ENCODE peak calls at places on chromosomes 7 and 10, in ten cellular contexts. O is NCI-H1436, G is ACHN, U is HCEC 1CT, Z is PC-3, C is NB4, E is neural crest cell, J is endodermal cell, Y is AG09309, K is H54. H is an unnamed sample.
A peak's percentile ranks its signal among the peaks of the same experiment; 100 is the strongest.

GRCh38 chr7:142420554-142421362 is 162.9 kb upstream of the PRSS58 start:
- DNase-seq in O (no peak), G (peak; percentile 39), U (peak; percentile 50), Z (peak; percentile 70), C (peak; percentile 60), E (no peak), J (peak; percentile 74), Y (no peak), K (peak; percentile 35), H (no peak)

GRCh38 chr10:94129393-94130130 is 135.8 kb downstream of the PLCE1 start:
- DNase-seq in O (no peak), G (peak; percentile 17), U (peak; percentile 68), Z (peak; percentile 17), C (no peak), E (no peak), J (no peak), Y (peak; percentile 65), K (peak; percentile 71), H (peak; percentile 42)

GRCh38 chr7:28539289-28539981 is 127.1 kb downstream of the CREB5 start:
- DNase-seq in O (no peak), G (no peak), U (no peak), Z (no peak), C (no peak), E (no peak), J (no peak), Y (no peak), K (no peak), H (no peak)

GRCh38 chr7:129778770-129779601 is 167.5 kb downstream of the NRF1 start:
- DNase-seq in O (no peak), G (peak; percentile 32), U (no peak), Z (peak; percentile 22), C (no peak), E (no peak), J (peak; percentile 77), Y (no peak), K (no peak), H (no peak)

GRCh38 chr7:144713850-144714249 is 122.0 kb downstream of the TPK1 start:
- DNase-seq in O (no peak), G (no peak), U (no peak), Z (no peak), C (no peak), E (no peak), J (no peak), Y (no peak), K (peak; percentile 5), H (no peak)

GRCh38 chr7:28330384-28331070 is 81.8 kb upstream of the CREB5 start:
- DNase-seq in O (no peak), G (no peak), U (peak; percentile 20), Z (no peak), C (no peak), E (no peak), J (no peak), Y (no peak), K (no peak), H (no peak)

GRCh38 chr10:101134299-101135127 is 3.4 kb downstream of the TLX1 start:
- DNase-seq in O (no peak), G (no peak), U (no peak), Z (no peak), C (no peak), E (no peak), J (peak; percentile 71), Y (no peak), K (no peak), H (no peak)

GRCh38 chr7:135597181-135597925 is 39.6 kb downstream of the NUP205 start:
- DNase-seq in O (no peak), G (no peak), U (no peak), Z (no peak), C (no peak), E (no peak), J (no peak), Y (no peak), K (no peak), H (no peak)

GRCh38 chr7:105796365-105796764 is 80.0 kb downstream of the ATXN7L1 start:
- DNase-seq in O (no peak), G (no peak), U (peak; percentile 56), Z (no peak), C (no peak), E (no peak), J (no peak), Y (no peak), K (no peak), H (no peak)

GRCh38 chr10:64257704-64258103 is 736.5 kb downstream of the REEP3 start:
- DNase-seq in O (no peak), G (no peak), U (no peak), Z (no peak), C (no peak), E (no peak), J (no peak), Y (no peak), K (no peak), H (no peak)

GRCh38 chr10:129548534-129549130 is 81.6 kb downstream of the MGMT start:
- DNase-seq in O (no peak), G (no peak), U (no peak), Z (no peak), C (no peak), E (no peak), J (no peak), Y (no peak), K (no peak), H (no peak)

GRCh38 chr10:30833625-30833970 is 198.1 kb downstream of the ZNF438 start:
- DNase-seq in O (no peak), G (no peak), U (no peak), Z (no peak), C (peak; percentile 49), E (no peak), J (no peak), Y (no peak), K (no peak), H (no peak)

GRCh38 chr7:116354546-116355422 is 144.4 kb downstream of the TES start:
- DNase-seq in O (no peak), G (peak; percentile 99), U (peak; percentile 91), Z (peak; percentile 96), C (no peak), E (peak; percentile 5), J (peak; percentile 76), Y (peak; percentile 94), K (peak; percentile 53), H (peak; percentile 99)

H was measured in RCC 7860.